ENCODE peak calls at places on chromosomes 7 and 10, in nine cellular contexts. N is upper lobe of right lung; J is cardiac fibroblast; Z is heart right ventricle; S is NCI-H1105 treated with DMSO at 0.1 percent for 48 hours; X is activated naive CD4-positive, alpha-beta T cell treated with anti-CD3 and anti-CD28 coated beads, Interleukin-2, amount 50 U/mL, for 16 hours; E is nucleus accumbens; G is stomach; V is NB4. A is an unnamed sample.

GRCh38 chr7:136139392-136139791 is 162.2 kb upstream of the MTPN start:
- DNase-seq in X (no peak), G (no peak), E (no peak), N (no peak), S (no peak), Z (no peak), V (no peak), J (no peak), A (no peak)

GRCh38 chr10:113020838-113021237 is 70.8 kb downstream of the TCF7L2 start:
- DNase-seq in G (no peak), Z (no peak), J (no peak), V (no peak), X (no peak), E (no peak), S (peak; percentile 39), N (no peak), A (no peak)

GRCh38 chr7:70935311-70935710 is 196.6 kb upstream of the GALNT17 start:
- DNase-seq in X (no peak), S (no peak), E (no peak), Z (no peak), V (no peak), G (no peak), N (no peak), J (no peak), A (no peak)

GRCh38 chr10:46248651-46249131 is 38.1 kb upstream of the ANTXRL start:
- DNase-seq in V (no peak), J (no peak), X (peak; percentile 12), G (peak; percentile 14), S (no peak), N (no peak), E (no peak), Z (no peak), A (no peak)

GRCh38 chr10:26879744-26880143 is 19.0 kb upstream of the ABI1 start:
- DNase-seq in V (no peak), S (peak; percentile 51), G (peak; percentile 61), J (no peak), E (peak; percentile 45), N (peak; percentile 82), X (no peak), Z (peak; percentile 17), A (no peak)

GRCh38 chr7:151206914-151207313 is 3.4 kb downstream of the H2BK1 start:
- DNase-seq in Z (no peak), X (no peak), S (no peak), V (peak; percentile 38), J (no peak), G (no peak), N (no peak), E (no peak), A (no peak)

GRCh38 chr10:130847170-130847569 is 464.4 kb downstream of the TCERG1L start:
- DNase-seq in S (no peak), E (no peak), N (no peak), V (no peak), Z (no peak), G (no peak), J (no peak), X (no peak), A (no peak)

GRCh38 chr10:65950075-65950474 is 975.8 kb upstream of the LRRTM3 start:
- DNase-seq in G (no peak), V (no peak), J (no peak), E (no peak), Z (no peak), X (no peak), N (no peak), S (no peak), A (no peak)

GRCh38 chr10:24344279-24344678 is 135.3 kb downstream of the KIAA1217 start:
- DNase-seq in G (no peak), S (no peak), V (peak; percentile 22), Z (no peak), E (no peak), X (no peak), N (no peak), J (peak; percentile 95), A (no peak)

GRCh38 chr7:1176891-1177373 is 16.9 kb upstream of the ZFAND2A start:
- DNase-seq in Z (peak; percentile 69), S (no peak), G (peak; percentile 81), V (peak; percentile 91), E (no peak), J (peak; percentile 58), N (peak; percentile 90), X (peak; percentile 82), A (peak; percentile 62)

GRCh38 chr10:122721111-122721510 is 21.5 kb upstream of the C10orf120 start:
- DNase-seq in E (no peak), S (no peak), Z (no peak), G (no peak), V (no peak), J (no peak), N (no peak), X (no peak), A (no peak)

GRCh38 chr7:151795168-151795754 is 81.7 kb downstream of the PRKAG2 start:
- DNase-seq in E (no peak), X (peak; percentile 53), Z (no peak), N (peak; percentile 64), V (no peak), S (no peak), J (no peak), G (no peak), A (peak; percentile 7)

GRCh38 chr10:71542476-71542875 is 145.8 kb downstream of the CDH23 start:
- DNase-seq in S (no peak), E (no peak), Z (no peak), N (no peak), G (no peak), V (no peak), J (no peak), X (no peak), A (no peak)

GRCh38 chr10:93352638-93353383 is 129.3 kb downstream of the MYOF start:
- DNase-seq in X (no peak), G (no peak), Z (no peak), N (no peak), J (peak; percentile 63), S (peak; percentile 38), V (peak; percentile 59), E (no peak), A (no peak)

GRCh38 chr10:78377362-78377761 is 343.7 kb downstream of the RPS24 start:
- DNase-seq in X (no peak), S (no peak), J (peak; percentile 47), V (no peak), Z (no peak), N (no peak), E (no peak), G (no peak), A (no peak)